ENCODE peak calls at places on chromosomes 13 and 19, in seven cellular contexts. One of them, this sample, is unnamed.

GRCh38 chr13:46039421-46040036 is 13.0 kb downstream of the ZC3H13 start:
- DNase-seq in pancreas: no peak
- DNase-seq in WTC11: no peak
- DNase-seq in NCI-H1436: no peak
- DNase-seq in neural crest cell: no peak
- DNase-seq in NCI-H1417 treated with DMSO at 0.1 percent for 48 hours: no peak
- DNase-seq in iris pigment epithelial cell: no peak
- DNase-seq in this sample: no peak

GRCh38 chr13:108508263-108508662 is 121.1 kb upstream of the MYO16 start:
- DNase-seq in pancreas: no peak
- DNase-seq in WTC11: no peak
- DNase-seq in NCI-H1436: no peak
- DNase-seq in neural crest cell: no peak
- DNase-seq in NCI-H1417 treated with DMSO at 0.1 percent for 48 hours: no peak
- DNase-seq in iris pigment epithelial cell: peak
- DNase-seq in this sample: no peak

GRCh38 chr13:108859202-108860012 is 230.0 kb downstream of the MYO16 start:
- DNase-seq in pancreas: no peak
- DNase-seq in WTC11: no peak
- DNase-seq in NCI-H1436: no peak
- DNase-seq in neural crest cell: no peak
- DNase-seq in NCI-H1417 treated with DMSO at 0.1 percent for 48 hours: no peak
- DNase-seq in iris pigment epithelial cell: peak
- DNase-seq in this sample: no peak

GRCh38 chr13:94664889-94665288 is 47.5 kb downstream of the SOX21 start:
- DNase-seq in pancreas: no peak
- DNase-seq in WTC11: no peak
- DNase-seq in NCI-H1436: no peak
- DNase-seq in neural crest cell: no peak
- DNase-seq in NCI-H1417 treated with DMSO at 0.1 percent for 48 hours: no peak
- DNase-seq in iris pigment epithelial cell: no peak
- DNase-seq in this sample: no peak

GRCh38 chr13:111389621-111390521 is 69.4 kb downstream of the TEX29 start:
- DNase-seq in pancreas: no peak
- DNase-seq in WTC11: no peak
- DNase-seq in NCI-H1436: no peak
- DNase-seq in neural crest cell: no peak
- DNase-seq in NCI-H1417 treated with DMSO at 0.1 percent for 48 hours: no peak
- DNase-seq in iris pigment epithelial cell: no peak
- DNase-seq in this sample: no peak

GRCh38 chr13:52780092-52780491 is 40.5 kb upstream of the CNMD start:
- DNase-seq in pancreas: no peak
- DNase-seq in WTC11: no peak
- DNase-seq in NCI-H1436: no peak
- DNase-seq in neural crest cell: no peak
- DNase-seq in NCI-H1417 treated with DMSO at 0.1 percent for 48 hours: no peak
- DNase-seq in iris pigment epithelial cell: no peak
- DNase-seq in this sample: no peak

GRCh38 chr19:33514885-33515485 is 6.6 kb downstream of the PEPD start:
- DNase-seq in pancreas: no peak
- DNase-seq in WTC11: no peak
- DNase-seq in NCI-H1436: no peak
- DNase-seq in neural crest cell: no peak
- DNase-seq in NCI-H1417 treated with DMSO at 0.1 percent for 48 hours: no peak
- DNase-seq in iris pigment epithelial cell: no peak
- DNase-seq in this sample: no peak

GRCh38 chr13:114224201-114224600 is 10.5 kb upstream of the CDC16 start:
- DNase-seq in pancreas: no peak
- DNase-seq in WTC11: no peak
- DNase-seq in NCI-H1436: no peak
- DNase-seq in neural crest cell: no peak
- DNase-seq in NCI-H1417 treated with DMSO at 0.1 percent for 48 hours: no peak
- DNase-seq in iris pigment epithelial cell: no peak
- DNase-seq in this sample: no peak

GRCh38 chr13:19782049-19782726 is 557 bp downstream of the PSPC1 start:
- DNase-seq in pancreas: peak
- DNase-seq in WTC11: peak
- DNase-seq in NCI-H1436: no peak
- DNase-seq in neural crest cell: peak
- DNase-seq in NCI-H1417 treated with DMSO at 0.1 percent for 48 hours: no peak
- DNase-seq in iris pigment epithelial cell: peak
- DNase-seq in this sample: no peak

GRCh38 chr13:80483157-80483556 is 142.2 kb upstream of the SPRY2 start:
- DNase-seq in pancreas: no peak
- DNase-seq in WTC11: no peak
- DNase-seq in NCI-H1436: no peak
- DNase-seq in neural crest cell: no peak
- DNase-seq in NCI-H1417 treated with DMSO at 0.1 percent for 48 hours: no peak
- DNase-seq in iris pigment epithelial cell: no peak
- DNase-seq in this sample: no peak

GRCh38 chr19:57406516-57407123 is 4.3 kb upstream of the ZNF17 start:
- DNase-seq in pancreas: peak
- DNase-seq in WTC11: peak
- DNase-seq in NCI-H1436: peak
- DNase-seq in neural crest cell: peak
- DNase-seq in NCI-H1417 treated with DMSO at 0.1 percent for 48 hours: no peak
- DNase-seq in iris pigment epithelial cell: peak
- DNase-seq in this sample: peak

GRCh38 chr19:10027158-10027997 is 14.1 kb downstream of the RDH8 start:
- DNase-seq in pancreas: peak
- DNase-seq in WTC11: peak
- DNase-seq in NCI-H1436: peak
- DNase-seq in neural crest cell: peak
- DNase-seq in NCI-H1417 treated with DMSO at 0.1 percent for 48 hours: peak
- DNase-seq in iris pigment epithelial cell: peak
- DNase-seq in this sample: peak

GRCh38 chr19:11781295-11782057 is 14.7 kb downstream of the ZNF441 start:
- DNase-seq in pancreas: no peak
- DNase-seq in WTC11: no peak
- DNase-seq in NCI-H1436: no peak
- DNase-seq in neural crest cell: no peak
- DNase-seq in NCI-H1417 treated with DMSO at 0.1 percent for 48 hours: no peak
- DNase-seq in iris pigment epithelial cell: no peak
- DNase-seq in this sample: no peak

GRCh38 chr19:29694669-29695627 is 20.1 kb downstream of the C19orf12 start:
- DNase-seq in pancreas: peak
- DNase-seq in WTC11: peak
- DNase-seq in NCI-H1436: no peak
- DNase-seq in neural crest cell: peak
- DNase-seq in NCI-H1417 treated with DMSO at 0.1 percent for 48 hours: no peak
- DNase-seq in iris pigment epithelial cell: peak
- DNase-seq in this sample: peak